ENCODE peak calls at places on chromosomes 16 and 17, in four cellular contexts. M is stimulated activated CD4-positive, alpha-beta T cell treated with anti-CD3 and anti-CD28 coated beads, Interleukin-4, amount 100 ng/mL, for 1 hour; B is NCI-H1092; Z is HTR-8/SVneo. O is an unnamed sample.

GRCh38 chr17:79936661-79937434 is 97.6 kb upstream of the CBX4 start:
- DNase-seq in M (no peak), Z (no peak), B (no peak), O (peak)

GRCh38 chr17:60524463-60525346 is 1.3 kb downstream of the APPBP2 start:
- DNase-seq in M (no peak), B (no peak), Z (no peak), O (no peak)

GRCh38 chr17:29835438-29836351 is 94.3 kb downstream of the SSH2 start:
- DNase-seq in M (no peak), B (no peak), Z (no peak), O (no peak)

GRCh38 chr17:1347681-1348318 is 52.2 kb downstream of the YWHAE start:
- DNase-seq in Z (no peak), M (no peak), B (no peak), O (no peak)

GRCh38 chr16:4806280-4806679 is 3.8 kb upstream of the ROGDI start:
- DNase-seq in B (no peak), Z (no peak), M (no peak), O (no peak)

GRCh38 chr17:42421479-42422332 is 1.4 kb downstream of the CAVIN1 start:
- DNase-seq in Z (peak), B (no peak), M (peak), O (no peak)

GRCh38 chr16:32116080-32116479 is 137.0 kb upstream of the TP53TG3D start:
- DNase-seq in B (no peak), Z (no peak), M (peak), O (peak)

GRCh38 chr17:77254961-77255741 is 114.4 kb downstream of the SEC14L1 start:
- DNase-seq in Z (peak), B (no peak), M (no peak), O (no peak)

GRCh38 chr17:45127583-45128300 is 4.6 kb downstream of the PLCD3 start:
- DNase-seq in B (no peak), M (no peak), Z (peak), O (no peak)

GRCh38 chr17:79322216-79323123 is 247.8 kb downstream of the ENGASE start:
- DNase-seq in B (no peak), M (no peak), Z (no peak), O (peak)

GRCh38 chr17:77892469-77893143 is 65.9 kb upstream of the TNRC6C start:
- DNase-seq in B (no peak), Z (no peak), M (no peak), O (peak)

GRCh38 chr17:82108038-82108998 is 10.3 kb upstream of the FASN start:
- DNase-seq in B (no peak), Z (no peak), M (no peak), O (no peak)

GRCh38 chr17:76568771-76569170 is 16.9 kb downstream of the ST6GALNAC2 start:
- DNase-seq in B (no peak), M (no peak), Z (no peak), O (no peak)

GRCh38 chr17:79410681-79411080 is 200.2 kb downstream of the RBFOX3 start:
- DNase-seq in M (no peak), Z (no peak), B (no peak), O (no peak)

GRCh38 chr16:30697264-30698138 is 1.5 kb upstream of the SRCAP start:
- DNase-seq in M (no peak), B (peak), Z (peak), O (no peak)

GRCh38 chr17:15121426-15121825 is 143.7 kb downstream of the PMP22 start:
- DNase-seq in M (no peak), B (no peak), Z (no peak), O (no peak)

GRCh38 chr17:75845933-75846700 is 1.9 kb upstream of the UNC13D start:
- DNase-seq in B (no peak), Z (no peak), M (no peak), O (no peak)

GRCh38 chr17:21370430-21370829 is 5.7 kb upstream of the KCNJ12 start:
- DNase-seq in M (no peak), Z (no peak), B (no peak), O (peak)

GRCh38 chr16:49639739-49640388 is 216.0 kb downstream of the ZNF423 start:
- DNase-seq in B (peak), Z (no peak), M (no peak), O (no peak)

GRCh38 chr16:80526418-80527061 is 14.3 kb upstream of the DYNLRB2 start:
- DNase-seq in Z (peak), B (peak), M (peak), O (peak)

GRCh38 chr17:6654816-6655731 is 3.5 kb downstream of the C17orf100 start:
- DNase-seq in Z (no peak), B (peak), M (no peak), O (peak)

GRCh38 chr16:2194852-2195315 is 1.5 kb downstream of the CASKIN1 start:
- DNase-seq in B (peak), M (peak), Z (peak), O (peak)

GRCh38 chr17:199195-199604 is 17.8 kb upstream of the DOC2B start:
- DNase-seq in B (no peak), M (no peak), Z (no peak), O (no peak)

GRCh38 chr16:25690563-25691143 is 1.1 kb upstream of the HS3ST4 start:
- DNase-seq in M (no peak), B (no peak), Z (no peak), O (no peak)

GRCh38 chr17:2500446-2500845 is 11.2 kb downstream of the METTL16 start:
- DNase-seq in M (no peak), Z (no peak), B (no peak), O (no peak)

GRCh38 chr16:85832578-85833539 is 33.4 kb downstream of the COX4I1 start:
- DNase-seq in B (no peak), M (no peak), Z (no peak), O (peak)

GRCh38 chr16:11133344-11133921 is 122.6 kb downstream of the SOCS1 start:
- DNase-seq in B (no peak), M (no peak), Z (peak), O (no peak)

GRCh38 chr16:68287276-68288251 is 23.2 kb downstream of the SLC7A6OS start:
- DNase-seq in M (no peak), Z (peak), B (no peak), O (no peak)

GRCh38 chr17:8255499-8255898 is 6.4 kb downstream of the PFAS start:
- DNase-seq in Z (no peak), M (no peak), B (no peak), O (no peak)

O was measured in NCI-H524.